ENCODE peak calls at places on chromosomes 16 and 17, in six cellular contexts. S is CD8-positive, alpha-beta memory T cell; U is mammary epithelial cell; T is CD8-positive, alpha-beta T cell; W is Caco-2; K is vagina. E is an unnamed sample.
A peak's percentile ranks its signal among the peaks of the same experiment; 100 is the strongest.

GRCh38 chr16:79757968-79758367 is 157.4 kb upstream of the MAF start:
- DNase-seq in U (no peak), W (no peak), S (no peak), T (no peak), K (no peak), E (no peak)

GRCh38 chr16:56551796-56552738 is 12.8 kb upstream of the MT4 start:
- DNase-seq in S (no peak), K (no peak), W (no peak), U (no peak), T (no peak), E (no peak)

GRCh38 chr17:4657678-4658077 is 16.2 kb upstream of the ALOX15 start:
- DNase-seq in T (no peak), U (no peak), S (no peak), K (no peak), W (no peak), E (no peak)

GRCh38 chr17:1693339-1693738 is 8.7 kb upstream of the PRPF8 start:
- DNase-seq in K (no peak), W (no peak), S (no peak), U (peak; percentile 13), T (no peak), E (no peak)

GRCh38 chr17:21263351-21263750 is 10.1 kb upstream of the NATD1 start:
- DNase-seq in U (peak; percentile 93), W (no peak), S (no peak), K (no peak), T (no peak), E (no peak)

GRCh38 chr17:13353590-13353989 is 248.1 kb downstream of the HS3ST3A1 start:
- DNase-seq in W (no peak), S (no peak), K (no peak), U (no peak), T (no peak), E (no peak)

GRCh38 chr16:57985204-57986121 is 14.5 kb upstream of the CNGB1 start:
- DNase-seq in S (no peak), T (peak; percentile 63), W (peak; percentile 34), K (no peak), U (no peak), E (no peak)

GRCh38 chr16:29708917-29709600 is 30.1 kb downstream of the QPRT start:
- DNase-seq in T (no peak), U (no peak), S (no peak), W (no peak), K (no peak), E (no peak)

GRCh38 chr17:18181358-18181757 is 2.3 kb upstream of the ALKBH5 start:
- DNase-seq in U (peak; percentile 51), T (no peak), W (no peak), S (no peak), K (no peak), E (no peak)

GRCh38 chr16:63613701-63614100 is 1508.2 kb downstream of the CDH11 start:
- DNase-seq in S (no peak), T (no peak), W (no peak), U (peak; percentile 7), K (no peak), E (no peak)

GRCh38 chr17:2025622-2026309 is 632 bp upstream of the RTN4RL1 start:
- DNase-seq in W (peak; percentile 79), U (peak; percentile 60), S (no peak), K (no peak), T (no peak), E (peak; percentile 69)

GRCh38 chr16:86761117-86761971 is 183.0 kb downstream of the FOXL1 start:
- DNase-seq in S (peak; percentile 23), T (peak; percentile 36), K (no peak), W (peak; percentile 50), U (peak; percentile 39), E (no peak)

GRCh38 chr16:54817432-54817831 is 113.2 kb upstream of the IRX5 start:
- DNase-seq in S (no peak), K (no peak), T (no peak), W (no peak), U (peak; percentile 59), E (peak; percentile 43)

GRCh38 chr17:65261682-65262636 is 124.8 kb downstream of the RGS9 start:
- DNase-seq in T (no peak), S (no peak), U (no peak), W (no peak), K (no peak), E (no peak)

GRCh38 chr16:50644730-50645129 is 36.4 kb downstream of the SNX20 start:
- DNase-seq in K (no peak), U (peak; percentile 23), W (no peak), T (peak; percentile 66), S (no peak), E (no peak)

GRCh38 chr17:71084219-71084618 is 914.9 kb downstream of the KCNJ2 start:
- DNase-seq in U (peak; percentile 35), W (peak; percentile 56), K (no peak), T (no peak), S (no peak), E (peak; percentile 67)

GRCh38 chr17:38892083-38892482 is 22.2 kb downstream of the LASP1 start:
- DNase-seq in T (no peak), S (no peak), K (no peak), U (no peak), W (no peak), E (no peak)

GRCh38 chr17:38894276-38894675 is 24.4 kb downstream of the LASP1 start:
- DNase-seq in U (no peak), K (no peak), W (no peak), S (no peak), T (no peak), E (no peak)

GRCh38 chr17:38893612-38894011 is 23.8 kb downstream of the LASP1 start:
- DNase-seq in K (no peak), W (no peak), T (no peak), S (no peak), U (no peak), E (peak; percentile 20)

GRCh38 chr17:38892620-38893019 is 22.8 kb downstream of the LASP1 start:
- DNase-seq in W (no peak), K (no peak), U (no peak), T (no peak), S (no peak), E (no peak)

GRCh38 chr17:38893113-38893512 is 23.3 kb downstream of the LASP1 start:
- DNase-seq in U (no peak), S (no peak), W (no peak), T (no peak), K (no peak), E (no peak)
- H3K4me3 ChIP-seq in U (no peak overlapping the region), S (no peak overlapping the region), W (no peak overlapping the region), T (no peak overlapping the region), K (no peak overlapping the region), E (no peak overlapping the region)

GRCh38 chr17:35084987-35085386 is 21.5 kb upstream of the RFFL start:
- DNase-seq in W (no peak), T (no peak), K (no peak), U (peak; percentile 92), S (no peak), E (no peak)

GRCh38 chr17:35082073-35082657 is 18.7 kb upstream of the RFFL start:
- DNase-seq in S (no peak), T (no peak), K (no peak), U (peak; percentile 84), W (no peak), E (peak; percentile 76)

GRCh38 chr17:35081638-35082037 is 18.1 kb upstream of the RFFL start:
- DNase-seq in S (no peak), K (no peak), U (no peak), W (no peak), T (no peak), E (no peak)

GRCh38 chr17:35080536-35080935 is 17.0 kb upstream of the RFFL start:
- DNase-seq in W (no peak), K (no peak), T (no peak), U (no peak), S (no peak), E (no peak)

DNA sequence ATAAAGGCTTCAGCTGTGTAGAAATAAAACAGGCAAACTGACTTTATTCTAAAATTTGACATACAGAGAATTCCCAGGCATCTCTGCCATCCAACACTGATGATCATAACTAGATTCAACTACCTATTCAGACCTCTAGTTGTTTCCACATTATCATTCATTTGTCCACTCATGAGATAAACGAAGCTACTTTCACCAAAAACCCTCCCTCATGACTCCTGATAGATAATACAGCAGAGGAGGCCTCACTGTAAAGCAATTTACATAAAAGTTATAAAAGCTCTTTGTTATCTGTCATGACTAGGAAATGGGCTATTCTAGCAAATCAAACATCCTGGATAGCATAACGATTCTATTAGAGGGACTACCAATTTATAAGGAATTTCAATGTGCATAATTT is 19.6 kb upstream of the RFFL start:
- DNase-seq in S (no peak), T (no peak), U (no peak), W (no peak), K (no peak), E (no peak)
- H3K4me1 ChIP-seq in S (peaks cover 54% of the 10 kb centered on the region), T (peaks cover 46% of the 10 kb centered on the region), U (peaks cover 85% of the 10 kb centered on the region), W (peaks cover 38% of the 10 kb centered on the region), K (peaks cover 53% of the 10 kb centered on the region), E (peaks cover 22% of the 10 kb centered on the region)

GRCh38 chr17:59964455-59965328 is at the start of gene RNFT1:
- DNase-seq in K (peak; percentile 88), S (peak; percentile 89), W (peak; percentile 86), U (peak; percentile 80), T (peak; percentile 89), E (peak; percentile 83)

GRCh38 chr17:59962739-59963318 is 1.7 kb downstream of the RNFT1 start:
- DNase-seq in W (no peak), S (no peak), U (no peak), T (no peak), K (no peak), E (no peak)

GRCh38 chr17:59963738-59964454 is 644 bp downstream of the RNFT1 start:
- DNase-seq in W (peak; percentile 46), U (peak; percentile 64), T (peak; percentile 72), S (peak; percentile 37), K (no peak), E (peak; percentile 39)
- H3K36me3 ChIP-seq in W (no peaks in the 10 kb centered on the region), U (no peaks in the 10 kb centered on the region), T (peaks cover 4% of the 10 kb centered on the region), S (peaks cover 4% of the 10 kb centered on the region), K (no peaks in the 10 kb centered on the region), E (no peaks in the 10 kb centered on the region)

GRCh38 chr16:11326737-11327276 is 18.5 kb upstream of the RMI2 start:
- DNase-seq in S (no peak), T (no peak), U (no peak), K (no peak), W (no peak), E (no peak)

GRCh38 chr16:11329891-11330290 is 15.4 kb upstream of the RMI2 start:
- DNase-seq in S (no peak), K (no peak), U (no peak), W (no peak), T (no peak), E (peak; percentile 54)

GRCh38 chr16:11327277-11328171 is 17.7 kb upstream of the RMI2 start:
- DNase-seq in W (no peak), K (no peak), U (no peak), S (no peak), T (no peak), E (no peak)

GRCh38 chr16:11329080-11329491 is 16.2 kb upstream of the RMI2 start:
- DNase-seq in T (no peak), W (no peak), U (no peak), S (no peak), K (no peak), E (no peak)

GRCh38 chr16:11328172-11329079 is 16.8 kb upstream of the RMI2 start:
- DNase-seq in K (peak; percentile 95), U (peak; percentile 74), S (peak; percentile 16), T (peak; percentile 60), W (peak; percentile 73), E (peak; percentile 82)
- H3K4me3 ChIP-seq in K (no peak overlapping the region), U (no peak overlapping the region), S (no peak overlapping the region), T (no peak overlapping the region), W (no peak overlapping the region), E (peak overlapping the region; percentile 35)

DNA sequence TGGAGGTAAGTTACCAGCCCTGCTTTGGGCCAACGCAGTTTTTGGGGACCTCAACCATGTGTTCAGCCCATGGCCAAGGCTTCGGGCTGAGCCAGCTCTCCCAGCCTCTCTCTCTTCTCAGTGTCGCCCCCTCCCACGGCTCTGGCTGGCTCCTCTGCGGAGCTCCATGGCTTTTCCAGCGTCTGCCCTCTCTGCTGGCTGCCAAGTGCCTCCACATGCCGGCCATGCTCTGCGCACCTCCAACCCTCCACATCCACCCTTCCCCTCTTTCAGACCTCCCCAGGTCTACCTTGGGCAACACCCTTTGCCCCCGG is 23.2 kb downstream of the COTL1 start:
- DNase-seq in U (no peak), K (no peak), S (no peak), W (no peak), T (no peak), E (no peak)
- H3K4me1 ChIP-seq in U (peaks cover 3% of the 10 kb centered on the region), K (no peaks in the 10 kb centered on the region), S (peaks cover 58% of the 10 kb centered on the region), W (peaks cover 15% of the 10 kb centered on the region), T (peaks cover 65% of the 10 kb centered on the region), E (peaks cover 6% of the 10 kb centered on the region)